ENCODE peak calls at places on chromosome 22, in nine cellular contexts. U is HTR-8/SVneo; L is T follicular helper cell; N is GM23248; E is effector memory CD8-positive, alpha-beta T cell; P is ACHN; X is activated T-helper 9 cell treated with anti-CD3 and anti-CD28 coated beads, Interleukin-2, amount 50 U/mL, for 16 hours; C is spleen; Q is uterus. K is an unnamed sample.

GRCh38 chr22:19796169-19796568 is 35.6 kb downstream of the TBX1 start:
- DNase-seq in P (no peak), C (no peak), N (no peak), U (no peak), X (no peak), E (no peak), Q (no peak), L (no peak), K (no peak)

GRCh38 chr22:37643225-37643847 is 3.9 kb downstream of the SH3BP1 start:
- DNase-seq in E (peak), N (peak), L (peak), Q (peak), U (peak), C (peak), P (peak), X (peak), K (no peak)

GRCh38 chr22:23504522-23504921 is 75.6 kb downstream of the IGLL1 start:
- DNase-seq in E (no peak), N (no peak), X (no peak), Q (no peak), U (no peak), P (no peak), C (peak), L (no peak), K (no peak)

GRCh38 chr22:41722496-41722895 is 23.2 kb downstream of the MEI1 start:
- DNase-seq in X (no peak), P (no peak), L (no peak), C (no peak), E (no peak), N (no peak), U (no peak), Q (no peak), K (no peak)

GRCh38 chr22:30261134-30261533 is 5.5 kb downstream of the OSM start:
- DNase-seq in U (no peak), L (no peak), X (no peak), E (no peak), Q (no peak), C (peak), P (no peak), N (no peak), K (no peak)

GRCh38 chr22:17471901-17472566 is 91.3 kb upstream of the SLC25A18 start:
- DNase-seq in C (no peak), X (no peak), Q (no peak), L (no peak), N (peak), U (no peak), E (no peak), P (no peak), K (no peak)

GRCh38 chr22:37492428-37493344 is 6.5 kb upstream of the MFNG start:
- DNase-seq in P (peak), C (no peak), N (peak), Q (no peak), L (peak), E (peak), X (peak), U (no peak), K (no peak)

GRCh38 chr22:21449531-21450319 is 17.5 kb upstream of the TMEM191C start:
- DNase-seq in N (no peak), U (no peak), E (no peak), Q (peak), P (no peak), C (peak), L (no peak), X (no peak), K (no peak)

GRCh38 chr22:17501679-17502285 is 61.5 kb upstream of the SLC25A18 start:
- DNase-seq in E (peak), N (peak), U (peak), X (no peak), Q (peak), C (no peak), L (peak), P (peak), K (peak)